ENCODE peak calls at places on chromosomes 4 and X, in six cellular contexts. Q, R, C, B, Y and Z are unnamed samples.
A peak's percentile ranks its signal among the peaks of the same experiment; 100 is the strongest.

GRCh38 chrX:36804066-36804465 is 204.1 kb upstream of the FAM47C start:
- DNase-seq in B (no peak), R (no peak), Y (no peak), C (no peak), Q (no peak), Z (no peak)

GRCh38 chr4:123892997-123893745 is 496.6 kb downstream of the SPRY1 start:
- DNase-seq in R (no peak), C (no peak), B (no peak), Q (peak; percentile 88), Y (peak; percentile 18), Z (no peak)

GRCh38 chrX:153649178-153649914 is 2.3 kb downstream of the DUSP9 start:
- DNase-seq in B (no peak), Y (peak; percentile 61), C (peak; percentile 89), R (peak; percentile 77), Q (no peak), Z (peak; percentile 31)

GRCh38 chr4:169410839-169411770 is 140.3 kb upstream of the SH3RF1 start:
- DNase-seq in Q (peak; percentile 91), B (no peak), Y (no peak), R (no peak), C (peak; percentile 14), Z (peak; percentile 82)

GRCh38 chrX:2342878-2343277 is 157.9 kb downstream of the DHRSX start:
- DNase-seq in R (no peak), Q (peak; percentile 66), C (no peak), B (no peak), Y (no peak), Z (no peak)

GRCh38 chr4:34791224-34791623 is 1453.1 kb downstream of the ARAP2 start:
- DNase-seq in C (no peak), B (no peak), Q (no peak), R (no peak), Y (no peak), Z (no peak)

GRCh38 chr4:46844325-46844917 is 64.6 kb downstream of the COX7B2 start:
- DNase-seq in B (no peak), C (peak; percentile 4), R (no peak), Q (peak; percentile 24), Y (peak; percentile 28), Z (peak; percentile 70)

GRCh38 chr4:1080432-1080831 is 32.9 kb downstream of the RNF212 start:
- DNase-seq in R (no peak), Y (no peak), C (no peak), B (no peak), Q (no peak), Z (no peak)

GRCh38 chr4:153045111-153045982 is 109.2 kb downstream of the FHDC1 start:
- DNase-seq in Q (no peak), B (no peak), R (no peak), C (no peak), Y (no peak), Z (no peak)

GRCh38 chr4:169133932-169134331 is 123.9 kb upstream of the CBR4 start:
- DNase-seq in Y (no peak), B (no peak), R (no peak), Q (peak; percentile 60), C (peak; percentile 69), Z (no peak)

GRCh38 chr4:188138227-188138626 is 1.0 kb upstream of the TRIML1 start:
- DNase-seq in R (no peak), Y (no peak), C (no peak), Q (no peak), B (no peak), Z (no peak)

GRCh38 chrX:18173494-18174180 is 47.0 kb downstream of the BEND2 start:
- DNase-seq in Q (no peak), Y (peak; percentile 9), C (no peak), R (no peak), B (no peak), Z (no peak)

GRCh38 chr4:88009871-88010270 is 2.4 kb downstream of the PKD2 start:
- DNase-seq in R (no peak), Q (no peak), Y (no peak), C (no peak), B (no peak), Z (no peak)

GRCh38 chrX:72526534-72527508 is 45.8 kb downstream of the HDAC8 start:
- DNase-seq in Y (no peak), R (no peak), Q (peak; percentile 24), C (no peak), B (no peak), Z (peak; percentile 18)

GRCh38 chrX:129875669-129876068 is 30.3 kb upstream of the UTP14A start:
- DNase-seq in C (no peak), Q (peak; percentile 86), R (no peak), Y (no peak), B (no peak), Z (no peak)

GRCh38 chrX:17022205-17022604 is 75.7 kb downstream of the REPS2 start:
- DNase-seq in B (no peak), C (no peak), R (no peak), Y (no peak), Q (peak; percentile 84), Z (no peak)